ENCODE peak calls at places on chromosomes 2 and 18, in nine cellular contexts. F is SK-N-SH, J is sigmoid colon, P is cardiac muscle cell, H is GM20000, B is cardiac fibroblast, C is bronchial epithelial cell, D is fibroblast of lung, Z is brain microvascular endothelial cell. Q is an unnamed sample.

GRCh38 chr18:67131498-67131897 is 385.0 kb downstream of the DSEL start:
- DNase-seq in F (peak; percentile 13), J (no peak), P (no peak), H (no peak), B (no peak), C (peak; percentile 26), D (no peak), Z (no peak), Q (no peak)

GRCh38 chr2:7773362-7773973 is 856.3 kb downstream of the RNF144A start:
- DNase-seq in F (no peak), J (no peak), P (no peak), H (peak; percentile 57), B (no peak), C (peak; percentile 84), D (peak; percentile 49), Z (no peak), Q (peak; percentile 25)

GRCh38 chr2:20291106-20291564 is 59.5 kb downstream of the PUM2 start:
- DNase-seq in F (peak; percentile 79), J (no peak), P (peak; percentile 84), H (peak; percentile 29), B (peak; percentile 90), C (peak; percentile 84), D (peak; percentile 75), Z (peak; percentile 88), Q (peak; percentile 89)

GRCh38 chr2:136136921-136137320 is 19.0 kb upstream of the CXCR4 start:
- DNase-seq in F (no peak), J (no peak), P (no peak), H (no peak), B (no peak), C (no peak), D (no peak), Z (no peak), Q (no peak)

GRCh38 chr2:191539068-191539467 is 138.9 kb upstream of the NABP1 start:
- DNase-seq in F (peak; percentile 39), J (no peak), P (peak; percentile 57), H (no peak), B (peak; percentile 55), C (peak; percentile 33), D (peak; percentile 27), Z (peak; percentile 24), Q (peak; percentile 11)

GRCh38 chr18:74784791-74785190 is 187.1 kb downstream of the ZNF407 start:
- DNase-seq in F (no peak), J (no peak), P (no peak), H (no peak), B (no peak), C (no peak), D (no peak), Z (no peak), Q (no peak)

GRCh38 chr18:3453540-3454364 is 3.8 kb downstream of the TGIF1 start:
- DNase-seq in F (no peak), J (peak; percentile 90), P (peak; percentile 96), H (peak; percentile 25), B (peak; percentile 97), C (peak; percentile 96), D (peak; percentile 99), Z (peak; percentile 89), Q (peak; percentile 98)

GRCh38 chr2:55489467-55490062 is 30.0 kb upstream of the CFAP36 start:
- DNase-seq in F (no peak), J (no peak), P (no peak), H (no peak), B (no peak), C (peak; percentile 63), D (no peak), Z (no peak), Q (no peak)

GRCh38 chr2:212891580-212891979 is 259.8 kb downstream of the IKZF2 start:
- DNase-seq in F (no peak), J (no peak), P (no peak), H (no peak), B (no peak), C (no peak), D (no peak), Z (no peak), Q (no peak)

GRCh38 chr18:76450912-76451421 is 44.1 kb downstream of the ZNF516 start:
- DNase-seq in F (peak; percentile 91), J (peak; percentile 79), P (peak; percentile 75), H (no peak), B (peak; percentile 80), C (peak; percentile 63), D (peak; percentile 73), Z (peak; percentile 49), Q (peak; percentile 54)

GRCh38 chr2:67548317-67549095 is 151.4 kb downstream of the ETAA1 start:
- DNase-seq in F (no peak), J (no peak), P (no peak), H (no peak), B (no peak), C (no peak), D (no peak), Z (no peak), Q (no peak)

GRCh38 chr18:5630057-5630765 is 86.4 kb upstream of the EPB41L3 start:
- DNase-seq in F (peak; percentile 82), J (peak; percentile 85), P (peak; percentile 77), H (peak; percentile 61), B (peak; percentile 37), C (peak; percentile 13), D (peak; percentile 70), Z (no peak), Q (no peak)

GRCh38 chr2:28366496-28367282 is 26.0 kb upstream of the FOSL2 start:
- DNase-seq in F (peak; percentile 76), J (no peak), P (peak; percentile 83), H (no peak), B (no peak), C (no peak), D (peak; percentile 35), Z (peak; percentile 29), Q (no peak)

GRCh38 chr2:39408351-39409136 is 28.5 kb downstream of the MAP4K3 start:
- DNase-seq in F (no peak), J (no peak), P (no peak), H (no peak), B (no peak), C (no peak), D (no peak), Z (no peak), Q (no peak)

GRCh38 chr2:156156580-156156979 is 175.9 kb downstream of the NR4A2 start:
- DNase-seq in F (no peak), J (no peak), P (no peak), H (no peak), B (no peak), C (no peak), D (no peak), Z (no peak), Q (no peak)
- TF ChIP-seq CTCF in F (no peak), J (no peak), P (no peak), H (no peak), B (no peak), C (peak; percentile 14), D (no peak), Z (peak; percentile 31), Q (no peak)

GRCh38 chr2:77428946-77429345 is 93.2 kb downstream of the LRRTM4 start:
- DNase-seq in F (no peak), J (no peak), P (no peak), H (no peak), B (no peak), C (no peak), D (no peak), Z (no peak), Q (no peak)

DNA sequence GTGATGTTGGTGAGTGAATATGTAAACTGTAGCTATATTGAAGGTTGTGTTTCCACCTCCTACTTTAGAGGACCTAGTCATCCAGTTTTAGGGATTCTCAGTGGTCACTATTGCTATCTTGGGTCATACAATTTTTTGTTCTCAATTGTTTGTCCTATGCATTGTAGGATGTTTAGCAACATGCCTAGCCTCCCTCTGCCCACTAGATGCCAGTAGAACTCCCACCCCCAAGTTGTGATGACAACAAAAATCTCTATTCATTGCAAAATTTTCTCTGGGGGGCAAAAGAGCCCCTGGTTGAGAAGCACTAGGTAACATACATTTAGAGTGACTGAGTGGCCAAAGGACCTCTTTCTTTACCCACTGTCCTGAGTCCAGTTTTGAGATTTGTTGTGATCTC is 87.3 kb downstream of the LRRTM4 start:
- DNase-seq in F (no peak), J (no peak), P (no peak), H (no peak), B (no peak), C (no peak), D (no peak), Z (no peak), Q (no peak)
- TF ChIP-seq CTCF in F (no peak), J (no peak), P (no peak), H (no peak), B (no peak), C (no peak), D (peak; percentile 4), Z (peak; percentile 37), Q (no peak)

DNA sequence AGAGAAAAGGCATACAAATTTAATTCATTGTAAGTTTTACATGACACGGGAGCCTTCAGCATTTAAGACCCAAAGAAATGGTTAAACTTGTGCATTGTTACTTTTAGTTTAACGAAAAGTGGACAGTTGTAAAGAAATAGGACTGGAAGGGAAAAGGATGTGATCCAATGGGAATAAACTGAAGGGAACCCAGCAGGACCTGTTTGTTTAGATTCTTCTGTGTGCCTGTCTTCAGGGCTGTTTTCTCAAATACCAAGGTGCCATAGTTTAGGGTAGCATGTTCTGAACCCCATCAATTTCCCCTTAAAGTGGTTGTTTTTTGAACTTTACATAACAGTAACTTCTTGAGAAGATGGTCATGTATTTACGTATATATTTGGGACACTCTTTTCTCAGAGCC is 30.3 kb upstream of the CABLES1 start:
- DNase-seq in F (no peak), J (no peak), P (no peak), H (no peak), B (no peak), C (no peak), D (no peak), Z (no peak), Q (no peak)
- TF ChIP-seq CTCF in F (no peak), J (no peak), P (no peak), H (no peak), B (no peak), C (no peak), D (no peak), Z (no peak), Q (no peak)

GRCh38 chr2:156112323-156112722 is 220.2 kb downstream of the NR4A2 start:
- DNase-seq in F (no peak), J (no peak), P (no peak), H (no peak), B (no peak), C (peak; percentile 64), D (no peak), Z (no peak), Q (no peak)

GRCh38 chr2:156115338-156115737 is 217.2 kb downstream of the NR4A2 start:
- DNase-seq in F (no peak), J (no peak), P (peak; percentile 0), H (no peak), B (peak; percentile 19), C (peak; percentile 90), D (peak; percentile 78), Z (no peak), Q (no peak)

GRCh38 chr2:156116113-156116512 is 216.4 kb downstream of the NR4A2 start:
- DNase-seq in F (no peak), J (no peak), P (no peak), H (no peak), B (no peak), C (peak; percentile 92), D (peak; percentile 30), Z (no peak), Q (no peak)

DNA sequence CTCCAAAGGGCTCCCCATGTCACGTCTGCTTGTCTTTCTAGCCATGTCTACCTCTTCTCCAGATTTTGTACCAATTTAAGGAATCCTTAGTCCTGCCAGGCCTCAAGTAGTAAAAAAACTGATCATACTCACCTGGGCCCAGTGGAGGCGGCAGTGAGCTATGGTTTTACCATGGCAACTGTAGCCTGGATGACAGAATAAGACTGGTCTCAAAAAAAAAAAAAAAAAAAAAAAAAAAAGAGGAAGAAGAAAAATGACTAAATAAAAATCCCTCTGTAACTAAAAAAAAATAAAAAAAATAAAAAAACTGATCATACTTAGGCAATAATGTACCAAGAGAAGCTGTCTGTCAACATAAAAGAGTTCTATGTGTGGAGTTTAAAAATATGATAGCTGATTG is 221.6 kb downstream of the NR4A2 start:
- DNase-seq in F (peak; percentile 5), J (no peak), P (no peak), H (peak; percentile 9), B (no peak), C (peak; percentile 32), D (no peak), Z (no peak), Q (no peak)
- TF ChIP-seq CTCF in F (peak; percentile 33), J (no peak), P (no peak), H (no peak), B (peak; percentile 2), C (peak; percentile 24), D (no peak), Z (no peak), Q (no peak)

Q was measured in HFFc6.